ENCODE peak calls at places on chromosome 20, in four cellular contexts. Z, B, K and P are unnamed samples.

GRCh38 chr20:63435552-63435951 is 36.9 kb downstream of the KCNQ2 start:
- DNase-seq in Z (no peak), K (no peak), B (no peak), P (no peak)

GRCh38 chr20:17026346-17026745 is 200.5 kb upstream of the PCSK2 start:
- DNase-seq in B (no peak), Z (no peak), K (no peak), P (no peak)

GRCh38 chr20:19594896-19595295 is 163.2 kb upstream of the RIN2 start:
- DNase-seq in Z (no peak), B (no peak), K (no peak), P (no peak)

GRCh38 chr20:58239216-58239615 is 10.8 kb upstream of the ANKRD60 start:
- DNase-seq in Z (no peak), B (no peak), K (no peak), P (no peak)

GRCh38 chr20:1144401-1145172 is 26.2 kb downstream of the PSMF1 start:
- DNase-seq in K (no peak), Z (no peak), B (no peak), P (no peak)

GRCh38 chr20:34940126-34940525 is 15.5 kb downstream of the GSS start:
- DNase-seq in K (no peak), Z (no peak), B (no peak), P (no peak)

GRCh38 chr20:46581386-46581785 is 30.9 kb upstream of the OCSTAMP start:
- DNase-seq in K (no peak), B (no peak), Z (no peak), P (no peak)

GRCh38 chr20:49874601-49875116 is 40.7 kb downstream of the SPATA2 start:
- DNase-seq in K (no peak), Z (no peak), B (no peak), P (no peak)

GRCh38 chr20:50854512-50855249 is 59.8 kb downstream of the BCAS4 start:
- DNase-seq in B (no peak), K (no peak), Z (no peak), P (no peak)

GRCh38 chr20:49846206-49846807 is 33.7 kb downstream of the SLC9A8 start:
- DNase-seq in K (peak), B (peak), Z (no peak), P (peak)

GRCh38 chr20:45044084-45044573 is 56.8 kb downstream of the KCNS1 start:
- DNase-seq in Z (no peak), B (peak), K (peak), P (peak)

GRCh38 chr20:37473249-37474000 is 47.6 kb upstream of the NNAT start:
- DNase-seq in K (no peak), B (no peak), Z (no peak), P (no peak)

GRCh38 chr20:20593447-20594170 is 118.8 kb downstream of the RALGAPA2 start:
- DNase-seq in K (no peak), Z (no peak), B (peak), P (no peak)

GRCh38 chr20:56628873-56629463 is at the start of gene TFAP2C:
- DNase-seq in Z (no peak), B (peak), K (peak), P (peak)

GRCh38 chr20:58645277-58645968 is 5.7 kb upstream of the STX16 start:
- DNase-seq in B (peak), Z (no peak), K (no peak), P (peak)

GRCh38 chr20:39825950-39826349 is 863.1 kb downstream of the MAFB start:
- DNase-seq in B (peak), K (no peak), Z (peak), P (no peak)

GRCh38 chr20:46592580-46593362 is 42.3 kb upstream of the OCSTAMP start:
- DNase-seq in K (no peak), B (no peak), Z (no peak), P (peak)

GRCh38 chr20:38870733-38871559 is 55.3 kb upstream of the FAM83D start:
- DNase-seq in Z (no peak), B (peak), K (peak), P (peak)

GRCh38 chr20:50788045-50788867 is 6.6 kb upstream of the BCAS4 start:
- DNase-seq in B (peak), Z (no peak), K (no peak), P (peak)

GRCh38 chr20:17936306-17936790 is 32.2 kb downstream of the SNX5 start:
- DNase-seq in B (no peak), Z (no peak), K (no peak), P (no peak)

GRCh38 chr20:23047738-23048214 is 1.7 kb downstream of the THBD start:
- DNase-seq in Z (no peak), B (peak), K (no peak), P (no peak)

GRCh38 chr20:32252189-32252588 is 25.3 kb upstream of the KIF3B start:
- DNase-seq in K (no peak), Z (no peak), B (no peak), P (no peak)

GRCh38 chr20:51382986-51383821 is 159.3 kb downstream of the NFATC2 start:
- DNase-seq in B (peak), Z (no peak), K (peak), P (peak)

GRCh38 chr20:24718696-24719095 is 230.4 kb upstream of the CST7 start:
- DNase-seq in B (peak), Z (no peak), K (no peak), P (no peak)

GRCh38 chr20:54177378-54177777 is 3.6 kb upstream of the CYP24A1 start:
- DNase-seq in B (no peak), Z (no peak), K (no peak), P (no peak)

GRCh38 chr20:17014217-17014616 is 212.6 kb upstream of the PCSK2 start:
- DNase-seq in B (no peak), Z (no peak), K (no peak), P (no peak)

GRCh38 chr20:23021541-23021940 is 13.6 kb upstream of the SSTR4 start:
- DNase-seq in K (no peak), Z (no peak), B (no peak), P (no peak)

GRCh38 chr20:37461376-37461775 is 59.7 kb upstream of the NNAT start:
- DNase-seq in K (no peak), B (no peak), Z (no peak), P (no peak)

GRCh38 chr20:53750827-53751393 is 157.3 kb upstream of the ZNF217 start:
- DNase-seq in Z (no peak), K (peak), B (no peak), P (no peak)

DNA sequence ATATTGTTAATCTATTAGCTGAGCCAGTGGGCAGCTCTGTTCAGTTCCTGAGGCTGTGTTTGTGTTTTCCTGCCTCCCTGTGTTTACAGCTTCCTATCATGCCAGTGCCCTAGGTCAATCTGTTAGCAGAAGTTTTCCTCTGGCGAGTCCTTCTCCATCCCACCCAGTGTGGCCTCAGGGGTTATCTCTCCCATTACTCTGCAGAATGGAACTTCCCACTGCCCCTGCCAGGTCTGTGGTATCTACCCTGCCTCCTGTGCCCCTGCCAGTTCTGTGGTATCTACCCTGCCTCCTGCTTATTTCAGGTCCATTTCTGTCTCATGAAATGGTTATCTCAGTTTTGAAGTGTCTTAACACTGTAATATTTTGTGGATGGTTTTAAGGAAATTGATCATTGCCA is 63.1 kb downstream of the SLX4IP start:
- DNase-seq in B (no peak), K (no peak), Z (no peak), P (no peak)
- TF ChIP-seq CTCF in B (no peak), K (no peak), Z (no peak), P (no peak)

DNA sequence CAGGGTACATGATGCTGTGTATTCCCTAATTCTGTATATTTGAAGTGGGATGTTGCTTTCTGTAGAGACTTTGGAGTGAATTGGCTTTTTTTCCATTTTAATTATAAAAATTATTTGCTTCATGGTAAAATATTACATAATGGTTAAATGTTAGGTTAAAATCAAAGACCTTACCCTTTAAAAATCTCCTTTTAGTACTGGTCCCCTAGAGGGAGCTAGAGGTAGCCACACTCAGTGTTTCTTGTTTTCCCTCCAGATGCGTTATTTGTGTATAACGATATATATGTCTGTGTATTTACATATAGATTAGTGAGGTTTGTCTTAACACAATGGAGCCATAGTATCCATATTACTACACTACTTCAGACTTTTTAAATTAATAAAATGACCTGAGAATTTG is 146.7 kb downstream of the PLCB4 start:
- DNase-seq in Z (no peak), K (no peak), B (peak), P (no peak)
- TF ChIP-seq CTCF in Z (peak), K (peak), B (peak), P (no peak)

GRCh38 chr20:33790571-33790970 is 20.6 kb upstream of the CHMP4B start:
- DNase-seq in B (no peak), K (peak), Z (no peak), P (peak)

GRCh38 chr20:33789109-33789857 is 21.9 kb upstream of the CHMP4B start:
- DNase-seq in Z (no peak), K (peak), B (peak), P (peak)

GRCh38 chr20:33791021-33791420 is 20.1 kb upstream of the CHMP4B start:
- DNase-seq in B (no peak), K (no peak), Z (no peak), P (no peak)

GRCh38 chr20:33788351-33789049 is 22.6 kb upstream of the CHMP4B start:
- DNase-seq in B (no peak), K (peak), Z (no peak), P (peak)

DNA sequence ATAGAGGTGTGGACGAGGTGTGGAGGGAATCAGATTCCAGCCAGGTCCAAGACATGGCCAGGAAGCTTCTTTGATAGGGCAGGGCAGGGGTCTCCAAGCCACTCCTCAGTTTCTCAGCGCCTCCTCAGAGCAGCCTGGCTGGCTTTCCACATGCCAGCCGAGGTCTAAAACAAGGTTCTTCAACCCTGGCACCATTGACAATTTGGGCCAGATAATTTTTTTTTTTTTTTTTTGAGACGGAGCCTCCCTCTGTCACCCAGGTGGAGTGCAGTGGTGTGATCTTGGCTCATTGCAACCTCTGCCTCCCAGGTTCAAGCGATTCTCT is 21.3 kb upstream of the CHMP4B start:
- DNase-seq in Z (no peak), K (no peak), B (no peak), P (no peak)
- TF ChIP-seq CTCF in Z (no peak), K (no peak), B (no peak), P (no peak)

DNA sequence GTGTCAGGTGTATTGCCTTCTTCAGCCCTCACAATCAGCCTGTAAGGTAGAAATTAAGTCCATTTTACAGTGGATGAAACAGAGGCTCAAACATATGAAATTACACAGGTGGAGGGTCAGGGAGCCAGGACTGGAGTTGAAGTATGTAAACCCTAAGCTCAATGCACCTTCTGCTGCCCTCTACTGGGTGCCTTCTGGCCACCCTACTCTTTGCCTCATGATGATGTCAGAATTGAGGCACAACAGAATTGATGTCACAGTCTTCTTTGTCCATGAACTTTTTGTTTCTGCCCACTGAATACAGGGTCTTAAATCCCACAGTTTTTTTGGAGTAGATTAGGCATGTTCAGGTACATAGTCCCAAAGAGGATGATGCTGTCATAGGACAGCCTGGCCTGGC is 400.8 kb upstream of the CHD6 start:
- DNase-seq in K (no peak), B (no peak), Z (no peak), P (peak)
- TF ChIP-seq CTCF in K (no peak), B (no peak), Z (peak), P (no peak)

DNA sequence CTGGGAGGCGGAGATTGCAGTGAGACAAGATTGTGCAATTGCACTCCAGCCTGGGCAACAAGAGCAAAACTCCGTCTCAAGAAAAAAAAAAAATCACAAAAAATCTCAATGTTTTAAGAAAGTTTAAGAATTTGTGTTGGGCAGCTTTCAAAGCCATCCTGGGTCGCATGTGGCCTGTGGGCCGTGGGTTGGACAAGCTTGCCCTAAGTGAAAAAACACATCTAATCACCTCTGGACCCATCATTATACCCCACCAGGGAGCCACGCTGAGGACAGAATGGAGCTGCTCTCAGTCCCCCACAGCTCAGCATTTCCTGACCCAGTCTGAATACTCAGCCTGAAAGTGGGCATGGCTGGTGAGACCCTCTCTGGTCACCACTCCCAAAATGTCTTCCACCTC is 129.3 kb downstream of the PRND start:
- DNase-seq in B (no peak), K (no peak), Z (no peak), P (no peak)
- TF ChIP-seq CTCF in B (no peak), K (no peak), Z (no peak), P (no peak)

DNA sequence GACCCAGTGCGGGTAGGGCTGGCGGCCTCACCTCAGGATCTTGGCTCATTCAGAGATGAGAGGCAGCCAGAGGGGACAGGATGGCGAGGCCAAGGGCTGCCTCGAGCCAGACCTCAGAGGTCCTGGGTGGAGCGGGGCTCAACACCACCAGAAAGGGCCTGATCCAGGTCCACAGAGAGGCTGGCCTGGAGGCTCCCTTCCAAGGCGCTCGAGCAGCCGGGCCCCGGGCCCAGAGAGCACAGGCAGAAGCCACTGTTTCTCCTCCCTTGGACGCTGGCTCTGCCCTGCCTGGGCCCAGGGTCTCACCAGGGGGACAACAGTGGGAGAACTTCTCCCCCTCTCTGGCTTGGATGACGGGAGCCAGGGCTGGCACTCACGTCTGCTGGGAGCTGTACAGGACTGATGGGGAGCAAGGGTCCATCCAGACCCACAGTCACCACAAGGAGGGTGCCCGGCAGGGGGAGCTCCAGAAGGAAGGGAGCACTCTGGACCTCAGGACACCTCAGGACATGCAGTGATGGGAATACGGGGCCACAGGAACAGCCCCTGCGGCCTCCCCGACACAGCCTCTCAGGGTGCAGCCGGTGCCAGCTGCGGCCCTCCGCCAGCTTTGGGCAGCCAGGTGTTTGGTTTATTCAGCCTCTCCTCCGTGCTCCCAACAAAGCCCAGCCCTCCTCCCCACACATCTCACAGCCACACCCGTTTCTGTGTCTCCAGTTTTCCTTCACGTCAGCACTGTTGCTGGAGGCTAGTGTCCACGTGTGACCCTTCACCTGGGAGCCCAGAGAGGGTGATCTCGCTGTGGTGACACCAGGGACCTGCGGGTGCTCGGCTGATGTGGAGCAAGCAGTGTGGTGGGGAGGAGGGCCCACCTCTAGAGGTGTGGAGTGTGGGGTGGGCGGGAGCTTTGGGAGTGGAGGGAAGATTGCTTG is 8.7 kb downstream of the RPS21 start:
- DNase-seq in Z (no peak), B (no peak), K (no peak), P (peak)
- TF ChIP-seq CTCF in Z (peak), B (no peak), K (no peak), P (peak)

DNA sequence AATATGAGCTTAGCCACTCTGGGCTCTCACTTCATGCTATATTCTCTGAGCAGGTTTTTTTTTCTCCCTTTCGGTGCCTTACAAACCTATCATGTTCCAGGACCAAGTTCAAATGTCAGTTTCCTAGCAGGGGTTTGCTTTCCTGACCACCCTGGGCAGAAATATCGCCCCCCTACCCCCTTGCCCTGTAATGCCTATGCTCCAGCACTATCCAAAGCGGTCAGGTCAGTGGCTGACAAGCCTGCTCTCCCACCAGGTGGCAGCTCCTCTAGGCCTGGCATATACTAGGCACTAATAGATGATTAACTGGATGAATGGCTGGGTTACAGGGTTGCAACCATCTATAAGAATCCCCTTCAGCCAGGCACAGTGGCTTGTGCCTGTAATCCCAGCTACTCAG is 25.7 kb upstream of the AAR2 start:
- DNase-seq in K (no peak), Z (no peak), B (peak), P (no peak)
- TF ChIP-seq CTCF in K (no peak), Z (peak), B (peak), P (no peak)